ENCODE peak calls at places on chromosomes 3 and 15, in nine cellular contexts. One of them, this sample, is unnamed.

GRCh38 chr3:180332608-180333007 is 269.4 kb upstream of the TTC14 start:
- DNase-seq in omental fat pad: no peak
- DNase-seq in pancreas: no peak
- DNase-seq in thoracic aorta: no peak
- DNase-seq in heart left ventricle: no peak
- DNase-seq in GM20000: peak
- DNase-seq in psoas muscle: no peak
- DNase-seq in astrocyte of the spinal cord: no peak
- DNase-seq in A673: no peak
- DNase-seq in this sample: no peak

GRCh38 chr15:38130200-38130567 is 122.5 kb upstream of the SPRED1 start:
- DNase-seq in heart left ventricle: no peak
- DNase-seq in astrocyte of the spinal cord: no peak
- DNase-seq in pancreas: no peak
- DNase-seq in GM20000: peak
- DNase-seq in omental fat pad: no peak
- DNase-seq in thoracic aorta: no peak
- DNase-seq in A673: no peak
- DNase-seq in psoas muscle: no peak
- DNase-seq in this sample: no peak

GRCh38 chr15:72338617-72339321 is 18.8 kb upstream of the CELF6 start:
- DNase-seq in thoracic aorta: no peak
- DNase-seq in GM20000: no peak
- DNase-seq in pancreas: no peak
- DNase-seq in psoas muscle: no peak
- DNase-seq in A673: no peak
- DNase-seq in heart left ventricle: no peak
- DNase-seq in omental fat pad: no peak
- DNase-seq in astrocyte of the spinal cord: peak
- DNase-seq in this sample: no peak

GRCh38 chr3:46085421-46086082 is 58.3 kb upstream of the XCR1 start:
- DNase-seq in psoas muscle: no peak
- DNase-seq in heart left ventricle: no peak
- DNase-seq in omental fat pad: no peak
- DNase-seq in A673: no peak
- DNase-seq in thoracic aorta: no peak
- DNase-seq in astrocyte of the spinal cord: no peak
- DNase-seq in GM20000: no peak
- DNase-seq in pancreas: no peak
- DNase-seq in this sample: no peak

GRCh38 chr3:24185738-24186384 is 240.8 kb downstream of the NR1D2 start:
- DNase-seq in psoas muscle: peak
- DNase-seq in thoracic aorta: no peak
- DNase-seq in astrocyte of the spinal cord: peak
- DNase-seq in heart left ventricle: peak
- DNase-seq in omental fat pad: no peak
- DNase-seq in A673: peak
- DNase-seq in pancreas: peak
- DNase-seq in GM20000: peak
- DNase-seq in this sample: no peak

GRCh38 chr3:174242311-174243041 is 616.7 kb upstream of the NAALADL2 start:
- DNase-seq in omental fat pad: no peak
- DNase-seq in pancreas: no peak
- DNase-seq in thoracic aorta: no peak
- DNase-seq in GM20000: no peak
- DNase-seq in A673: no peak
- DNase-seq in psoas muscle: no peak
- DNase-seq in astrocyte of the spinal cord: no peak
- DNase-seq in heart left ventricle: peak
- DNase-seq in this sample: no peak

GRCh38 chr3:178086419-178086818 is 449.8 kb upstream of the KCNMB2 start:
- DNase-seq in pancreas: no peak
- DNase-seq in GM20000: no peak
- DNase-seq in heart left ventricle: no peak
- DNase-seq in astrocyte of the spinal cord: no peak
- DNase-seq in psoas muscle: no peak
- DNase-seq in thoracic aorta: no peak
- DNase-seq in A673: no peak
- DNase-seq in omental fat pad: no peak
- DNase-seq in this sample: no peak

GRCh38 chr3:4421121-4421520 is 45.9 kb downstream of the SUMF1 start:
- DNase-seq in psoas muscle: no peak
- DNase-seq in thoracic aorta: no peak
- DNase-seq in pancreas: no peak
- DNase-seq in heart left ventricle: no peak
- DNase-seq in A673: no peak
- DNase-seq in omental fat pad: no peak
- DNase-seq in astrocyte of the spinal cord: peak
- DNase-seq in GM20000: peak
- DNase-seq in this sample: no peak

GRCh38 chr3:10485380-10485779 is 20.0 kb downstream of the ATP2B2 start:
- DNase-seq in omental fat pad: no peak
- DNase-seq in thoracic aorta: no peak
- DNase-seq in heart left ventricle: no peak
- DNase-seq in astrocyte of the spinal cord: no peak
- DNase-seq in A673: no peak
- DNase-seq in pancreas: no peak
- DNase-seq in psoas muscle: no peak
- DNase-seq in GM20000: no peak
- DNase-seq in this sample: no peak

GRCh38 chr3:170258105-170258487 is 35.9 kb downstream of the PRKCI start:
- DNase-seq in A673: no peak
- DNase-seq in GM20000: no peak
- DNase-seq in omental fat pad: no peak
- DNase-seq in thoracic aorta: no peak
- DNase-seq in astrocyte of the spinal cord: no peak
- DNase-seq in psoas muscle: no peak
- DNase-seq in pancreas: no peak
- DNase-seq in heart left ventricle: no peak
- DNase-seq in this sample: no peak

DNA sequence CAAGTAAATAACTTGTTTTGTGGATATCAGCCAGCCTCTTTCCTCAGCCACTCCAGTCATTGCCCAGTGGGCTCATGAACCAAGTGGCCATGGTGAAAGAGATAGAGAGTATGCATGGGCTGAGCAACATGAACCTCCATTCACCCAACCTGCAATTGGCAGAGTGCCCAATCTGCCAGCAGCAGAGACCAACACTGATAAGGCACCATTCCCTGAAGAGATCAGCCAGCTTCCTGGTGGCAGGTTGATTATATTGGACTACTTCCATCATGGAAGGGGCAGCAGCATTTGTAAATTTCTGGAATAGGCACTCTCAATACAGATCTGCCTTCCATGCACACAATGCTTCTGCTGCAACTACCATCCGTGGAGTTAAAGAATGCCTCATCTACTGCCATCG is 10.3 kb upstream of the MCF2L2 start:
- DNase-seq in heart left ventricle: no peak
- DNase-seq in A673: no peak
- DNase-seq in psoas muscle: no peak
- DNase-seq in astrocyte of the spinal cord: no peak
- DNase-seq in GM20000: no peak
- DNase-seq in pancreas: peak
- DNase-seq in thoracic aorta: no peak
- DNase-seq in omental fat pad: no peak
- DNase-seq in this sample: no peak
- TF ChIP-seq CTCF in heart left ventricle: no peak
- TF ChIP-seq CTCF in A673: no peak
- TF ChIP-seq CTCF in psoas muscle: no peak
- TF ChIP-seq CTCF in astrocyte of the spinal cord: no peak
- TF ChIP-seq CTCF in GM20000: no peak
- TF ChIP-seq CTCF in pancreas: no peak
- TF ChIP-seq CTCF in thoracic aorta: no peak
- TF ChIP-seq CTCF in omental fat pad: no peak
- TF ChIP-seq CTCF in this sample: no peak

DNA sequence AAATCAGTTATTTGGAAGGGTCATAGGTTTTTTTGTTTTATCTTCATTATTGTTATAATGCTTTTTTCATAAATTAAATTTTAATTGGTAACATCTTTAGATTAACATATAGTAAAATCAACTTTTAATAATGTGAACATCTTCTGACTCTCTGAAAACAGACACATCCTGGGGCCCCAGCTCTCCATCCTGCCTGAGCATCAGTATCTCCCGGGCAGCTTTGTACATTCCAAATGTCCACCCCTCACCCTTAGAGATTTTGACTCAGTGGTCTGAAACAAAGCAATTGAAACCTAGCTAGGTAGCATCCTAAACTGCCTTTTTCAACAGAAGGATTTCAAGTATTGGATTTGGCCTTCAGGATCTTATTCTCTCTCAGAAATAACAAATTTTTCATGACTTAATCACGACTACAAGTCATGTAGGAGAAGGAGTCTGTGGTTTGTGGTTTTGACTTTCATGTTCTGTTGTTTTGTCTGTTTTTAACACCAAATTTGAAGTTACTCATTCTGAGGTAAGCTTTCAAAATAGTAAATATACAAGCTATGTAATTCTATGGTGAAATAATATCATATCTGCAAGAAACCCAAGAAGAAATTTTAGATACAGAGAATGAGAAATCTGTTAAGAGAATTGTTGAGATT is 147.3 kb upstream of the UBE2E2 start:
- DNase-seq in heart left ventricle: no peak
- DNase-seq in astrocyte of the spinal cord: peak
- DNase-seq in pancreas: no peak
- DNase-seq in omental fat pad: no peak
- DNase-seq in A673: no peak
- DNase-seq in psoas muscle: no peak
- DNase-seq in thoracic aorta: no peak
- DNase-seq in GM20000: no peak
- DNase-seq in this sample: no peak
- TF ChIP-seq CTCF in heart left ventricle: no peak
- TF ChIP-seq CTCF in astrocyte of the spinal cord: no peak
- TF ChIP-seq CTCF in pancreas: no peak
- TF ChIP-seq CTCF in omental fat pad: no peak
- TF ChIP-seq CTCF in A673: no peak
- TF ChIP-seq CTCF in psoas muscle: no peak
- TF ChIP-seq CTCF in thoracic aorta: no peak
- TF ChIP-seq CTCF in GM20000: no peak
- TF ChIP-seq CTCF in this sample: no peak

GRCh38 chr3:62532796-62533195 is 159.4 kb upstream of the FEZF2 start:
- DNase-seq in astrocyte of the spinal cord: no peak
- DNase-seq in omental fat pad: no peak
- DNase-seq in thoracic aorta: no peak
- DNase-seq in heart left ventricle: no peak
- DNase-seq in A673: no peak
- DNase-seq in pancreas: no peak
- DNase-seq in GM20000: no peak
- DNase-seq in psoas muscle: no peak
- DNase-seq in this sample: no peak

GRCh38 chr3:62527484-62527883 is 154.1 kb upstream of the FEZF2 start:
- DNase-seq in psoas muscle: no peak
- DNase-seq in GM20000: no peak
- DNase-seq in heart left ventricle: no peak
- DNase-seq in omental fat pad: no peak
- DNase-seq in A673: no peak
- DNase-seq in astrocyte of the spinal cord: no peak
- DNase-seq in pancreas: no peak
- DNase-seq in thoracic aorta: no peak
- DNase-seq in this sample: no peak

GRCh38 chr3:62531494-62531893 is 158.1 kb upstream of the FEZF2 start:
- DNase-seq in thoracic aorta: no peak
- DNase-seq in astrocyte of the spinal cord: no peak
- DNase-seq in psoas muscle: no peak
- DNase-seq in omental fat pad: no peak
- DNase-seq in pancreas: no peak
- DNase-seq in GM20000: no peak
- DNase-seq in heart left ventricle: no peak
- DNase-seq in A673: no peak
- DNase-seq in this sample: no peak

GRCh38 chr3:62531981-62532380 is 158.6 kb upstream of the FEZF2 start:
- DNase-seq in thoracic aorta: no peak
- DNase-seq in A673: no peak
- DNase-seq in astrocyte of the spinal cord: no peak
- DNase-seq in GM20000: no peak
- DNase-seq in psoas muscle: no peak
- DNase-seq in omental fat pad: no peak
- DNase-seq in pancreas: no peak
- DNase-seq in heart left ventricle: no peak
- DNase-seq in this sample: no peak

DNA sequence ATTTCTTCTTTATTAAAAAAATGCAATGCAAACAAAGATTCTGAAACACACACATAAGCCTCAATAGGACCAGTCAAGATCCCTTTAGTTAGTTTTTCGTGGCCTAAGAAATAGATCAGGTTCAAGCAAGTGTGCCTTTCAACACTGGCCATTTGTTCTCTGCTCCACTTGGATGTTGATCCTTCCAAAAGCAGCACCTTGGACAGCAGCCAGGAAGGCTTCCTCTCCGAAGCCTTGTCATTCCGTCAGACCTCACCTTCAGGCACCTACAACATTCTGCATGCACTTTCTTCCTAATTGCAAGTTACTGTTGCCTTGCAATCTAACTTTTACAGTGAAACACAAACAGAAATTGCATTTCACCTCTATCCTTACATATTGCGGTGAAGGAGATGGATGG is 155.9 kb upstream of the FEZF2 start:
- DNase-seq in pancreas: no peak
- DNase-seq in astrocyte of the spinal cord: peak
- DNase-seq in GM20000: no peak
- DNase-seq in heart left ventricle: peak
- DNase-seq in omental fat pad: no peak
- DNase-seq in psoas muscle: no peak
- DNase-seq in A673: peak
- DNase-seq in thoracic aorta: no peak
- DNase-seq in this sample: peak
- TF ChIP-seq CTCF in pancreas: no peak
- TF ChIP-seq CTCF in astrocyte of the spinal cord: no peak
- TF ChIP-seq CTCF in GM20000: no peak
- TF ChIP-seq CTCF in heart left ventricle: no peak
- TF ChIP-seq CTCF in omental fat pad: no peak
- TF ChIP-seq CTCF in psoas muscle: no peak
- TF ChIP-seq CTCF in A673: no peak
- TF ChIP-seq CTCF in thoracic aorta: no peak
- TF ChIP-seq CTCF in this sample: no peak

GRCh38 chr3:138915503-138916498 is 31.1 kb downstream of the FOXL2 start:
- DNase-seq in A673: peak
- DNase-seq in astrocyte of the spinal cord: peak
- DNase-seq in GM20000: peak
- DNase-seq in pancreas: peak
- DNase-seq in psoas muscle: peak
- DNase-seq in heart left ventricle: peak
- DNase-seq in thoracic aorta: peak
- DNase-seq in omental fat pad: peak
- DNase-seq in this sample: peak

GRCh38 chr3:138916824-138917223 is 30.1 kb downstream of the FOXL2 start:
- DNase-seq in A673: no peak
- DNase-seq in GM20000: no peak
- DNase-seq in pancreas: peak
- DNase-seq in psoas muscle: no peak
- DNase-seq in astrocyte of the spinal cord: no peak
- DNase-seq in heart left ventricle: no peak
- DNase-seq in omental fat pad: no peak
- DNase-seq in thoracic aorta: no peak
- DNase-seq in this sample: no peak

GRCh38 chr3:138923531-138923994 is 23.4 kb downstream of the FOXL2 start:
- DNase-seq in omental fat pad: peak
- DNase-seq in GM20000: peak
- DNase-seq in heart left ventricle: peak
- DNase-seq in astrocyte of the spinal cord: peak
- DNase-seq in thoracic aorta: peak
- DNase-seq in A673: peak
- DNase-seq in pancreas: peak
- DNase-seq in psoas muscle: peak
- DNase-seq in this sample: peak

GRCh38 chr3:138921316-138922292 is 25.3 kb downstream of the FOXL2 start:
- DNase-seq in GM20000: no peak
- DNase-seq in A673: no peak
- DNase-seq in astrocyte of the spinal cord: peak
- DNase-seq in heart left ventricle: no peak
- DNase-seq in pancreas: no peak
- DNase-seq in psoas muscle: no peak
- DNase-seq in omental fat pad: no peak
- DNase-seq in thoracic aorta: no peak
- DNase-seq in this sample: no peak

GRCh38 chr3:138919304-138919703 is 27.6 kb downstream of the FOXL2 start:
- DNase-seq in pancreas: no peak
- DNase-seq in GM20000: no peak
- DNase-seq in heart left ventricle: no peak
- DNase-seq in psoas muscle: no peak
- DNase-seq in A673: no peak
- DNase-seq in thoracic aorta: no peak
- DNase-seq in omental fat pad: no peak
- DNase-seq in astrocyte of the spinal cord: no peak
- DNase-seq in this sample: no peak
- TF ChIP-seq CTCF in pancreas: no peak
- TF ChIP-seq CTCF in GM20000: no peak
- TF ChIP-seq CTCF in heart left ventricle: no peak
- TF ChIP-seq CTCF in psoas muscle: no peak
- TF ChIP-seq CTCF in A673: no peak
- TF ChIP-seq CTCF in thoracic aorta: no peak
- TF ChIP-seq CTCF in omental fat pad: no peak
- TF ChIP-seq CTCF in astrocyte of the spinal cord: no peak
- TF ChIP-seq CTCF in this sample: no peak

This sample was measured in left ventricle myocardium inferior.